ENCODE peak calls at places on chromosomes 6 and 20, in five cellular contexts. E, T, R, A and N are unnamed samples.
A peak's percentile ranks its signal among the peaks of the same experiment; 100 is the strongest.

GRCh38 chr6:83593395-83593785 is 81.1 kb downstream of the PRSS35 start:
- DNase-seq in E (no peak), T (no peak), R (no peak), A (no peak), N (no peak)

GRCh38 chr6:104958720-104959452 is 2.0 kb downstream of the LIN28B start:
- DNase-seq in E (no peak), T (no peak), R (no peak), A (no peak), N (no peak)

GRCh38 chr6:15536201-15536955 is 126.5 kb downstream of the DTNBP1 start:
- DNase-seq in E (peak; percentile 24), T (no peak), R (no peak), A (no peak), N (no peak)

GRCh38 chr20:51463560-51463959 is 79.0 kb downstream of the NFATC2 start:
- DNase-seq in E (no peak), T (no peak), R (no peak), A (no peak), N (no peak)

GRCh38 chr6:38095054-38095453 is 275.5 kb downstream of the ZFAND3 start:
- DNase-seq in E (peak; percentile 43), T (peak; percentile 79), R (no peak), A (peak; percentile 44), N (no peak)

GRCh38 chr6:151402228-151402627 is 10.9 kb upstream of the ZBTB2 start:
- DNase-seq in E (no peak), T (no peak), R (no peak), A (no peak), N (no peak)

GRCh38 chr20:62708591-62709536 is at the start of gene NTSR1:
- DNase-seq in E (no peak), T (no peak), R (no peak), A (no peak), N (no peak)

GRCh38 chr6:134247271-134247833 is 70.6 kb downstream of the SGK1 start:
- DNase-seq in E (no peak), T (no peak), R (peak; percentile 74), A (no peak), N (peak; percentile 85)

GRCh38 chr20:33568378-33569289 is 78.7 kb downstream of the CBFA2T2 start:
- DNase-seq in E (no peak), T (no peak), R (no peak), A (no peak), N (no peak)

GRCh38 chr20:25294459-25295385 is 46.8 kb downstream of the PYGB start:
- DNase-seq in E (peak; percentile 41), T (peak; percentile 52), R (peak; percentile 39), A (peak; percentile 38), N (peak; percentile 25)

GRCh38 chr6:99816795-99817194 is 177.2 kb downstream of the MCHR2 start:
- DNase-seq in E (no peak), T (no peak), R (no peak), A (no peak), N (no peak)

GRCh38 chr20:57047281-57048026 is 219.0 kb downstream of the BMP7 start:
- DNase-seq in E (no peak), T (no peak), R (no peak), A (no peak), N (no peak)